ENCODE peak calls at places on chromosomes 4 and X, in five cellular contexts. One of them, this sample, is unnamed.

GRCh38 chr4:7959066-7959465 is 19.4 kb upstream of the AFAP1 start:
- DNase-seq in heart right ventricle: no peak
- DNase-seq in IMR-90: no peak
- DNase-seq in neuronal stem cell: no peak
- DNase-seq in GM23338: no peak
- DNase-seq in this sample: no peak

GRCh38 chr4:16157609-16158503 is 68.4 kb downstream of the TAPT1 start:
- DNase-seq in GM23338: peak
- DNase-seq in neuronal stem cell: peak
- DNase-seq in IMR-90: no peak
- DNase-seq in heart right ventricle: no peak
- DNase-seq in this sample: no peak

GRCh38 chr4:163681208-163681821 is 186.8 kb downstream of the TMA16 start:
- DNase-seq in GM23338: peak
- DNase-seq in neuronal stem cell: peak
- DNase-seq in heart right ventricle: no peak
- DNase-seq in IMR-90: peak
- DNase-seq in this sample: peak

GRCh38 chr4:78612398-78613005 is 60.9 kb downstream of the ANXA3 start:
- DNase-seq in neuronal stem cell: no peak
- DNase-seq in heart right ventricle: no peak
- DNase-seq in GM23338: peak
- DNase-seq in IMR-90: peak
- DNase-seq in this sample: peak

GRCh38 chr4:25826074-25826752 is 36.6 kb downstream of the SEL1L3 start:
- DNase-seq in heart right ventricle: no peak
- DNase-seq in neuronal stem cell: no peak
- DNase-seq in GM23338: no peak
- DNase-seq in IMR-90: no peak
- DNase-seq in this sample: no peak

GRCh38 chrX:110966839-110967238 is 129.2 kb upstream of the PAK3 start:
- DNase-seq in IMR-90: no peak
- DNase-seq in heart right ventricle: no peak
- DNase-seq in GM23338: no peak
- DNase-seq in neuronal stem cell: no peak
- DNase-seq in this sample: no peak

GRCh38 chrX:80432863-80433262 is 12.6 kb downstream of the TENT5D start:
- DNase-seq in heart right ventricle: no peak
- DNase-seq in neuronal stem cell: no peak
- DNase-seq in IMR-90: no peak
- DNase-seq in GM23338: no peak
- DNase-seq in this sample: no peak

GRCh38 chrX:37659047-37659446 is 26.5 kb upstream of the XK start:
- DNase-seq in GM23338: no peak
- DNase-seq in IMR-90: no peak
- DNase-seq in neuronal stem cell: no peak
- DNase-seq in heart right ventricle: no peak
- DNase-seq in this sample: no peak

GRCh38 chr4:2482192-2482591 is 13.3 kb downstream of the RNF4 start:
- DNase-seq in neuronal stem cell: no peak
- DNase-seq in GM23338: no peak
- DNase-seq in heart right ventricle: no peak
- DNase-seq in IMR-90: no peak
- DNase-seq in this sample: no peak

GRCh38 chrX:32673193-32673592 is 538.2 kb downstream of the DMD start:
- DNase-seq in neuronal stem cell: no peak
- DNase-seq in heart right ventricle: no peak
- DNase-seq in IMR-90: peak
- DNase-seq in GM23338: peak
- DNase-seq in this sample: peak

GRCh38 chr4:48653217-48654014 is 126.7 kb downstream of the FRYL start:
- DNase-seq in GM23338: peak
- DNase-seq in neuronal stem cell: peak
- DNase-seq in IMR-90: peak
- DNase-seq in heart right ventricle: peak
- DNase-seq in this sample: peak

GRCh38 chrX:11113731-11114130 is 2.6 kb downstream of the HCCS start:
- DNase-seq in neuronal stem cell: no peak
- DNase-seq in IMR-90: peak
- DNase-seq in GM23338: no peak
- DNase-seq in heart right ventricle: no peak
- DNase-seq in this sample: no peak

GRCh38 chr4:83267121-83267834 is 17.3 kb downstream of the COQ2 start:
- DNase-seq in IMR-90: peak
- DNase-seq in GM23338: no peak
- DNase-seq in heart right ventricle: no peak
- DNase-seq in neuronal stem cell: no peak
- DNase-seq in this sample: peak

GRCh38 chr4:88378691-88379559 is at the start of gene HERC6:
- DNase-seq in neuronal stem cell: peak
- DNase-seq in IMR-90: peak
- DNase-seq in GM23338: peak
- DNase-seq in heart right ventricle: peak
- DNase-seq in this sample: peak

GRCh38 chr4:27010334-27010940 is 149.8 kb downstream of the STIM2 start:
- DNase-seq in heart right ventricle: peak
- DNase-seq in neuronal stem cell: peak
- DNase-seq in IMR-90: peak
- DNase-seq in GM23338: peak
- DNase-seq in this sample: peak

GRCh38 chr4:154491341-154491679 is 289 bp downstream of the DCHS2 start:
- DNase-seq in heart right ventricle: no peak
- DNase-seq in IMR-90: peak
- DNase-seq in neuronal stem cell: no peak
- DNase-seq in GM23338: peak
- DNase-seq in this sample: peak

GRCh38 chr4:113512880-113513279 is 248.7 kb downstream of the CAMK2D start:
- DNase-seq in IMR-90: no peak
- DNase-seq in neuronal stem cell: no peak
- DNase-seq in heart right ventricle: no peak
- DNase-seq in GM23338: no peak
- DNase-seq in this sample: no peak

GRCh38 chr4:48635310-48635709 is 144.8 kb downstream of the FRYL start:
- DNase-seq in neuronal stem cell: no peak
- DNase-seq in GM23338: no peak
- DNase-seq in heart right ventricle: no peak
- DNase-seq in IMR-90: peak
- DNase-seq in this sample: peak

GRCh38 chr4:152690706-152691651 is 11.2 kb upstream of the TMEM154 start:
- DNase-seq in neuronal stem cell: no peak
- DNase-seq in heart right ventricle: no peak
- DNase-seq in GM23338: no peak
- DNase-seq in IMR-90: no peak
- DNase-seq in this sample: no peak

GRCh38 chr4:80134936-80135701 is 62.1 kb upstream of the ANTXR2 start:
- DNase-seq in heart right ventricle: no peak
- DNase-seq in GM23338: no peak
- DNase-seq in neuronal stem cell: no peak
- DNase-seq in IMR-90: peak
- DNase-seq in this sample: no peak

GRCh38 chr4:101009471-101009870 is 337.9 kb downstream of the PPP3CA start:
- DNase-seq in GM23338: no peak
- DNase-seq in heart right ventricle: no peak
- DNase-seq in IMR-90: no peak
- DNase-seq in neuronal stem cell: no peak
- DNase-seq in this sample: no peak

GRCh38 chrX:31132803-31133202 is 61.0 kb upstream of the FTHL17 start:
- DNase-seq in heart right ventricle: no peak
- DNase-seq in GM23338: no peak
- DNase-seq in neuronal stem cell: no peak
- DNase-seq in IMR-90: no peak
- DNase-seq in this sample: no peak

GRCh38 chr4:80183196-80184052 is 13.9 kb upstream of the PRDM8 start:
- DNase-seq in GM23338: peak
- DNase-seq in IMR-90: no peak
- DNase-seq in heart right ventricle: no peak
- DNase-seq in neuronal stem cell: no peak
- DNase-seq in this sample: no peak

GRCh38 chr4:48483006-48483776 is at the start of gene SLC10A4:
- DNase-seq in GM23338: peak
- DNase-seq in neuronal stem cell: peak
- DNase-seq in heart right ventricle: no peak
- DNase-seq in IMR-90: no peak
- DNase-seq in this sample: no peak

GRCh38 chr4:89837385-89837995 is 529 bp upstream of the SNCA start:
- DNase-seq in IMR-90: peak
- DNase-seq in GM23338: no peak
- DNase-seq in heart right ventricle: peak
- DNase-seq in neuronal stem cell: peak
- DNase-seq in this sample: peak

GRCh38 chr4:148043990-148044645 is 312.2 kb downstream of the ARHGAP10 start:
- DNase-seq in neuronal stem cell: no peak
- DNase-seq in heart right ventricle: peak
- DNase-seq in IMR-90: no peak
- DNase-seq in GM23338: no peak
- DNase-seq in this sample: no peak

GRCh38 chr4:158845166-158846041 is 76.6 kb downstream of the FNIP2 start:
- DNase-seq in GM23338: peak
- DNase-seq in heart right ventricle: no peak
- DNase-seq in IMR-90: no peak
- DNase-seq in neuronal stem cell: no peak
- DNase-seq in this sample: no peak

GRCh38 chrX:53284684-53285447 is 3.5 kb upstream of the IQSEC2 start:
- DNase-seq in neuronal stem cell: peak
- DNase-seq in GM23338: peak
- DNase-seq in heart right ventricle: peak
- DNase-seq in IMR-90: peak
- DNase-seq in this sample: peak

GRCh38 chr4:110268790-110269189 is 70.4 kb upstream of the ELOVL6 start:
- DNase-seq in IMR-90: no peak
- DNase-seq in heart right ventricle: no peak
- DNase-seq in GM23338: no peak
- DNase-seq in neuronal stem cell: no peak
- DNase-seq in this sample: no peak

GRCh38 chr4:36053931-36054330 is 190.4 kb downstream of the ARAP2 start:
- DNase-seq in GM23338: no peak
- DNase-seq in IMR-90: no peak
- DNase-seq in heart right ventricle: no peak
- DNase-seq in neuronal stem cell: no peak
- DNase-seq in this sample: no peak

GRCh38 chrX:13119386-13119785 is 75.0 kb upstream of the FAM9C start:
- DNase-seq in GM23338: no peak
- DNase-seq in IMR-90: peak
- DNase-seq in neuronal stem cell: no peak
- DNase-seq in heart right ventricle: no peak
- DNase-seq in this sample: peak

GRCh38 chr4:95363966-95364365 is 184.8 kb downstream of the UNC5C start:
- DNase-seq in heart right ventricle: no peak
- DNase-seq in GM23338: no peak
- DNase-seq in neuronal stem cell: no peak
- DNase-seq in IMR-90: no peak
- DNase-seq in this sample: no peak

GRCh38 chr4:38078590-38079381 is 118.6 kb downstream of the PTTG2 start:
- DNase-seq in heart right ventricle: no peak
- DNase-seq in GM23338: no peak
- DNase-seq in neuronal stem cell: no peak
- DNase-seq in IMR-90: peak
- DNase-seq in this sample: peak
- H3K27ac ChIP-seq in heart right ventricle: peak
- H3K27ac ChIP-seq in GM23338: no peak
- H3K27ac ChIP-seq in neuronal stem cell: no peak
- H3K27ac ChIP-seq in IMR-90: peak
- H3K27ac ChIP-seq in this sample: peak

DNA sequence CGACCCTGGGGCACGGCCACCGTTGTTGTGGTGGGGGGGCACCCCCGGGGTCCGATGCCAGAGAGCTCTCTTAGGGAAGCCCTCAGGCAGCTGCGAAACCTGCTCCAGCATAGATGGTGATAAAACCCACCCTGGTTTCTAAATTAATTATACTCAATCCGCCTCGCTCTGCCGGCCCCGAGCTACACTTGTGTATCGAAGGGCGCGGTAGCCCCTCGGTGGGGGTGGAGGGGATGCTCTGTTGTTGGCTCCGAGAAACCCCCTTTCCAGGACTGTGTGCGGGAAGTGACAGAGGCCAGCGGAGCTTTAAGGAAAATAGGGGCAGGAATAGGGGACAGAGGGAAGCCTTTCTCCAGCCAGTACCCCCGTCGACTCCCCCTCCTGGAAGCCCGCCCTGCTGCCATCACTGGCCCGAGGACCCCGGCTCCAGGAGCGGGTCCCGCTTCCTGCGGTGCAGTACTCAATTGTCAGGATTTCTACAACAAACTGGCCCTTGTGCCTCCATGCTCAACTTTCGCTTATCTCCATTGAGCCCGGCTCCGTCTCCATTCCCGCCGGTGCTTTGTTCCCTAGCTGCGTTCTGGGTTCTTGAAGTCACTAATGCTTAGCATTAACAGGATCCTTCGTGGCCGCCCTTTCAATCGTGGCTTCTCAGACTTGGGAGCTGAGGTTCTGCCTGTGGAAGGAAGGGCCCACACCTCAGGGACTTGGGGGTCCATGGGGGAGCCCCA is 408.2 kb downstream of the BCOR start:
- DNase-seq in IMR-90: no peak
- DNase-seq in GM23338: peak
- DNase-seq in neuronal stem cell: no peak
- DNase-seq in heart right ventricle: no peak
- DNase-seq in this sample: no peak
- H3K27ac ChIP-seq in IMR-90: no peak
- H3K27ac ChIP-seq in GM23338: no peak
- H3K27ac ChIP-seq in neuronal stem cell: no peak
- H3K27ac ChIP-seq in heart right ventricle: peak
- H3K27ac ChIP-seq in this sample: no peak

GRCh38 chrX:72020788-72021187 is 110.1 kb downstream of the NHSL2 start:
- DNase-seq in heart right ventricle: no peak
- DNase-seq in IMR-90: no peak
- DNase-seq in neuronal stem cell: no peak
- DNase-seq in GM23338: no peak
- DNase-seq in this sample: no peak
- H3K27ac ChIP-seq in heart right ventricle: no peak
- H3K27ac ChIP-seq in IMR-90: no peak
- H3K27ac ChIP-seq in neuronal stem cell: no peak
- H3K27ac ChIP-seq in GM23338: no peak
- H3K27ac ChIP-seq in this sample: no peak

GRCh38 chr4:24470681-24471622 is 113.4 kb downstream of the DHX15 start:
- DNase-seq in IMR-90: peak
- DNase-seq in heart right ventricle: peak
- DNase-seq in neuronal stem cell: peak
- DNase-seq in GM23338: peak
- DNase-seq in this sample: peak

GRCh38 chr4:24475756-24476155 is 108.6 kb downstream of the DHX15 start:
- DNase-seq in IMR-90: no peak
- DNase-seq in neuronal stem cell: no peak
- DNase-seq in heart right ventricle: no peak
- DNase-seq in GM23338: peak
- DNase-seq in this sample: no peak

GRCh38 chr4:24473309-24473721 is 111.0 kb downstream of the DHX15 start:
- DNase-seq in heart right ventricle: peak
- DNase-seq in IMR-90: peak
- DNase-seq in neuronal stem cell: peak
- DNase-seq in GM23338: peak
- DNase-seq in this sample: peak

GRCh38 chr4:24472514-24473308 is 111.6 kb downstream of the DHX15 start:
- DNase-seq in heart right ventricle: peak
- DNase-seq in GM23338: peak
- DNase-seq in IMR-90: peak
- DNase-seq in neuronal stem cell: peak
- DNase-seq in this sample: peak

GRCh38 chr4:24471623-24472510 is 112.5 kb downstream of the DHX15 start:
- DNase-seq in IMR-90: no peak
- DNase-seq in neuronal stem cell: peak
- DNase-seq in heart right ventricle: peak
- DNase-seq in GM23338: peak
- DNase-seq in this sample: peak
- H3K27ac ChIP-seq in IMR-90: no peak
- H3K27ac ChIP-seq in neuronal stem cell: no peak
- H3K27ac ChIP-seq in heart right ventricle: peak
- H3K27ac ChIP-seq in GM23338: no peak
- H3K27ac ChIP-seq in this sample: no peak

GRCh38 chr4:77023920-77024319 is 51.9 kb downstream of the CCNI start:
- DNase-seq in IMR-90: no peak
- DNase-seq in GM23338: no peak
- DNase-seq in heart right ventricle: no peak
- DNase-seq in neuronal stem cell: no peak
- DNase-seq in this sample: peak
- H3K27ac ChIP-seq in IMR-90: peak
- H3K27ac ChIP-seq in GM23338: peak
- H3K27ac ChIP-seq in heart right ventricle: no peak
- H3K27ac ChIP-seq in neuronal stem cell: no peak
- H3K27ac ChIP-seq in this sample: peak